ENCODE peak calls at places on chromosomes 3 and 15, in seven cellular contexts. P, U, X, H, M, C and T are unnamed samples.

GRCh38 chr3:126083511-126083912 is 412 bp downstream of the SLC41A3 start:
- DNase-seq in X (peak; percentile 39), U (no peak), M (no peak), P (peak; percentile 75), C (peak; percentile 56), H (no peak), T (no peak)

GRCh38 chr15:38636597-38636996 is 72.0 kb upstream of the RASGRP1 start:
- DNase-seq in C (no peak), H (no peak), P (no peak), M (no peak), U (no peak), X (no peak), T (no peak)

GRCh38 chr3:46417841-46418611 is 11.0 kb downstream of the CCRL2 start:
- DNase-seq in M (no peak), H (no peak), P (no peak), U (no peak), X (no peak), C (no peak), T (no peak)

GRCh38 chr3:176663819-176664218 is 533.5 kb downstream of the TBL1XR1 start:
- DNase-seq in H (peak; percentile 29), X (no peak), C (peak; percentile 9), M (no peak), U (no peak), P (peak; percentile 39), T (peak; percentile 60)

GRCh38 chr3:194871143-194871863 is 185.6 kb downstream of the FAM43A start:
- DNase-seq in M (no peak), H (peak; percentile 85), P (peak; percentile 49), X (no peak), C (peak; percentile 72), U (no peak), T (peak; percentile 83)

GRCh38 chr3:11230807-11231206 is 41.4 kb upstream of the ATG7 start:
- DNase-seq in H (no peak), M (no peak), U (no peak), C (no peak), P (no peak), X (no peak), T (no peak)

GRCh38 chr15:66617137-66618090 is 51.6 kb upstream of the LCTL start:
- DNase-seq in P (no peak), H (peak; percentile 65), C (no peak), M (peak; percentile 16), X (no peak), U (no peak), T (no peak)

GRCh38 chr3:30347679-30348216 is 258.7 kb upstream of the TGFBR2 start:
- DNase-seq in C (no peak), H (peak; percentile 91), M (no peak), U (no peak), P (no peak), X (no peak), T (peak; percentile 93)

GRCh38 chr15:27241942-27242341 is 271.0 kb downstream of the GABRG3 start:
- DNase-seq in H (no peak), X (no peak), P (no peak), M (no peak), U (no peak), C (no peak), T (no peak)

GRCh38 chr15:41047474-41047873 is 68.6 kb downstream of the INO80 start:
- DNase-seq in C (no peak), M (no peak), H (no peak), U (no peak), P (no peak), X (no peak), T (no peak)

GRCh38 chr3:54530091-54530490 is 397.8 kb downstream of the LRTM1 start:
- DNase-seq in X (no peak), H (no peak), P (no peak), M (no peak), U (no peak), C (no peak), T (no peak)

GRCh38 chr15:100140527-100141303 is 201.1 kb downstream of the ADAMTS17 start:
- DNase-seq in U (no peak), H (no peak), X (no peak), M (no peak), C (no peak), P (no peak), T (no peak)

GRCh38 chr3:178966299-178967183 is 105.1 kb downstream of the ZMAT3 start:
- DNase-seq in U (no peak), P (no peak), X (no peak), M (peak; percentile 18), C (no peak), H (no peak), T (peak; percentile 4)

GRCh38 chr3:57003676-57004075 is 56.8 kb upstream of the SPATA12 start:
- DNase-seq in X (no peak), C (no peak), H (no peak), P (no peak), M (no peak), U (no peak), T (no peak)

DNA sequence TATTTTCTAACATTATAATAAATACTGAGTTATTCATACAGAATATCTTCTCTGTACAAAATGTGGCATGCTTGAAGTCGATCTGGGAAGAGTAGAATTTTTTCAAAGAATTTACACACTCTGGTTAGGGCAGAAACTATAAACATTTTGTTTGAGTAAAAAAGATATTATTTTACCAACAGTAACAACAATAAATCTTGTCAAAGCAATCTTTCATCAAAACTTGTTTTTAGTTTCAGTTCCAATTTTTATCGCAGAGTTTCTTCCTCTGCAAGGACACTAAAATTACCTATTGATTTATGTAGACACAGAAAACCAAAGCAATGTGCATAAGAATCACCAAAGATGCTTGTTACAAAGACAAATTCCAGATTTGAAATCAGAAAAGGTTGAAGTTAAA is 62.0 kb downstream of the CGGBP1 start:
- DNase-seq in U (no peak), C (no peak), M (no peak), P (no peak), H (no peak), X (no peak), T (no peak)
- H3K4me3 ChIP-seq in U (no peak overlapping the region), C (no peak overlapping the region), M (no peak overlapping the region), P (no peak overlapping the region), H (no peak overlapping the region), X (no peak overlapping the region), T (no peak overlapping the region)

DNA sequence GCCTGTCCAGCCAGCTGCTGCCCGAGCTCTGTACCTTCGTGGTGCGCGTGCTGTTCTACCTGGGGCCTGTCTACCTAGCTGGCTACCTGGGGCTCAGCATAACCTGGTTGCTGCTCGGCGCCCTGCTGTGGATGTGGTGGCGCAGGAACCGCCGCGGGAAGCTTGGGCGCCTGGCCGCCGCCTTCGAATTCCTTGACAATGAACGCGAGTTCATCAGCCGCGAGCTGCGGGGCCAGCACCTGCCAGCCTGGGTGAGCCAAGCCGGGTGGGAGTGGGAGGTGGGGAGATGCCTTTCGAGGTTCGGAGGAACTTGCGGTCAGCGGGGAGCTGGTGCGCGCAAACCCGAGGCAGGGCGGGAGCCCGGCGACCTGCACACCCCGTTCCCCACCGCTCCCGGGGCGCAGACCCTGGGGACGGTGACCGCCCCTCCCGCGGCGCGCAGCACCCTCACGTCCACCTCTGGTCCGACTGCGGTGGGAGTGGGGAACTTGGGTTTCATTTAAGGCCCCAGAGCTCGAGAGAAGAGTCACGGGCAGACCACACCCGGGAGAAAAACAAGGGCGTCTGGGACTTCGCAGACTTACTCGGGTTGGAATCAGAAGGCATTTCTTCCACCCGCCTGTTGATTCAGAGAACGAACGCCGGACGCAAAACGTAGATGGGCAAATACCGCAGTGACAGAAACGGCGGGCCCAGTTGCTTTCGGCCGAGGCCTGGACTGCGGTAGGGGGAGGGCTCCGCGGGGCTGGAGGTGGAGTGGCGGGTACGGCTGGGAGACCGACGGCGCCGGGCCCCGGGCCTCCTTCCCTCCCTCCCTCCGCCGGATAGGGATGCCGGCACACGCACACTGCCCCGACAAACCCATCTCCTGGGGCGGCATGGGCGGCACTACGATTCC is 708 bp downstream of the ESYT3 start:
- DNase-seq in M (no peak), C (peak; percentile 56), X (no peak), P (peak; percentile 52), U (no peak), H (no peak), T (no peak)
- H3K4me3 ChIP-seq in M (peak overlapping the region; percentile 51), C (peak overlapping the region; percentile 78), X (peak overlapping the region; percentile 39), P (peak overlapping the region; percentile 51), U (peak overlapping the region; percentile 19), H (peak overlapping the region; percentile 48), T (peak overlapping the region; percentile 50)

GRCh38 chr3:134810052-134810435 is 15.0 kb downstream of the EPHB1 start:
- DNase-seq in C (no peak), X (no peak), P (no peak), H (no peak), M (no peak), U (no peak), T (no peak)
- H3K4me3 ChIP-seq in C (no peak overlapping the region), X (no peak overlapping the region), P (no peak overlapping the region), H (no peak overlapping the region), M (no peak overlapping the region), U (no peak overlapping the region), T (no peak overlapping the region)

GRCh38 chr3:124587053-124587408 is 143.2 kb upstream of the UMPS start:
- DNase-seq in C (peak; percentile 79), P (peak; percentile 8), M (no peak), U (no peak), X (no peak), H (peak; percentile 57), T (no peak)

GRCh38 chr3:124584245-124584551 is 146.1 kb upstream of the UMPS start:
- DNase-seq in P (no peak), C (no peak), U (peak; percentile 26), M (no peak), H (no peak), X (no peak), T (no peak)

GRCh38 chr3:124588036-124588435 is 142.2 kb upstream of the UMPS start:
- DNase-seq in X (no peak), P (no peak), C (no peak), M (no peak), U (no peak), H (no peak), T (no peak)

GRCh38 chr3:124584552-124585391 is 145.5 kb upstream of the UMPS start:
- DNase-seq in U (peak; percentile 13), H (peak; percentile 31), C (peak; percentile 87), P (peak; percentile 90), X (peak; percentile 45), M (peak; percentile 17), T (no peak)

GRCh38 chr3:124586126-124587052 is 143.9 kb upstream of the UMPS start:
- DNase-seq in C (peak; percentile 28), H (no peak), P (peak; percentile 68), M (no peak), X (no peak), U (no peak), T (no peak)
- H3K4me3 ChIP-seq in C (peak overlapping the region; percentile 47), H (no peak overlapping the region), P (peak overlapping the region; percentile 55), M (no peak overlapping the region), X (no peak overlapping the region), U (no peak overlapping the region), T (no peak overlapping the region)

DNA sequence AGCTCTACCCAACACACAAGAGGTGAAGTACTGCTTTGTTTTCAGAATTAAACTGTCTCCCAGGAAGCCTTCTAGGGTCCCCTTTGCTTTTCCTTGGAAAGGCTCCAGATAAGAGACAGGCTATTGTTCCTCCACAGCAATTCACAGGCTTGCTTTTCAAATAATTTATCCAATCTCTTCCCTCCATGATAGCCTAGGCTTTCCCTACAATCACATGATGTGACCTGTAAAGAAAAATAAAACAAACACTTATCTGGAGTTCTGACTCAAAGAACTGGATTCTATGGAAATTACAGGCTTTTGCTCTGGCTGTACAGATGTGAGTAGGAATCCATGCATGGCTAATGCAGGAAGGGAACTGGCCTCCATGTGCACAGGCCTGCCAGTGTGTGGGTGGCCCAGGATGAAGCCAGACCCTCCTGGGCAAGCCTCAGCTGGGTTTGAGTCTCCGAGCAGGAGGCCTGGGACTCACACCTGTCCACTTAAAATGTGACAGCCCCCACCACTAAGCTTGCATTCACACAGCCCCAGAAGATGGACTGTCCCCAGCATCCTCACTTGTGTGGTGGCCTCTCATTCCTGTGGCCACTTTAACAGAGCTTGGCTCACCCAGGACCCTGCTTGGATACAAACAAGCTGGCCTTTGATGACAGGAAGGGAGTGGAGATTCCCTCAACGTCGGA is 75.8 kb upstream of the LEKR1 start:
- DNase-seq in H (peak; percentile 25), U (no peak), C (no peak), M (no peak), X (no peak), P (peak; percentile 64), T (no peak)
- H3K4me3 ChIP-seq in H (no peak overlapping the region), U (no peak overlapping the region), C (no peak overlapping the region), M (no peak overlapping the region), X (no peak overlapping the region), P (no peak overlapping the region), T (no peak overlapping the region)